ENCODE peak calls at places on chromosomes 13 and 19, in seven cellular contexts. One of them, this sample, is unnamed.

GRCh38 chr19:8174706-8175105 is 25.3 kb upstream of the FBN3 start:
- DNase-seq in stimulated activated CD8-positive, alpha-beta memory T cell treated with anti-CD3 and anti-CD28 coated beads, Interleukin-4, amount 100 ng/mL, for 24 hours: no peak
- DNase-seq in kidney glomerular epithelial cell: peak; percentile 95
- DNase-seq in endothelial cell: no peak
- DNase-seq in stimulated activated CD4-positive, alpha-beta T cell treated with anti-CD3 and anti-CD28 coated beads, TNF-alpha, amount 100 ng/mL, for 4 hours: no peak
- DNase-seq in nephron progenitor cell: no peak
- DNase-seq in AG04449: no peak
- DNase-seq in this sample: peak; percentile 30

GRCh38 chr13:35485451-35485850 is 9.0 kb upstream of the MAB21L1 start:
- DNase-seq in stimulated activated CD8-positive, alpha-beta memory T cell treated with anti-CD3 and anti-CD28 coated beads, Interleukin-4, amount 100 ng/mL, for 24 hours: no peak
- DNase-seq in kidney glomerular epithelial cell: no peak
- DNase-seq in endothelial cell: no peak
- DNase-seq in stimulated activated CD4-positive, alpha-beta T cell treated with anti-CD3 and anti-CD28 coated beads, TNF-alpha, amount 100 ng/mL, for 4 hours: no peak
- DNase-seq in nephron progenitor cell: no peak
- DNase-seq in AG04449: no peak
- DNase-seq in this sample: no peak

GRCh38 chr19:4678881-4679379 is 8.8 kb upstream of the MYDGF start:
- DNase-seq in stimulated activated CD8-positive, alpha-beta memory T cell treated with anti-CD3 and anti-CD28 coated beads, Interleukin-4, amount 100 ng/mL, for 24 hours: no peak
- DNase-seq in kidney glomerular epithelial cell: no peak
- DNase-seq in endothelial cell: peak; percentile 32
- DNase-seq in stimulated activated CD4-positive, alpha-beta T cell treated with anti-CD3 and anti-CD28 coated beads, TNF-alpha, amount 100 ng/mL, for 4 hours: no peak
- DNase-seq in nephron progenitor cell: peak; percentile 73
- DNase-seq in AG04449: no peak
- DNase-seq in this sample: no peak

GRCh38 chr19:41936416-41936850 is 8.2 kb upstream of the ERFL start:
- DNase-seq in stimulated activated CD8-positive, alpha-beta memory T cell treated with anti-CD3 and anti-CD28 coated beads, Interleukin-4, amount 100 ng/mL, for 24 hours: peak; percentile 38
- DNase-seq in kidney glomerular epithelial cell: no peak
- DNase-seq in endothelial cell: no peak
- DNase-seq in stimulated activated CD4-positive, alpha-beta T cell treated with anti-CD3 and anti-CD28 coated beads, TNF-alpha, amount 100 ng/mL, for 4 hours: no peak
- DNase-seq in nephron progenitor cell: no peak
- DNase-seq in AG04449: no peak
- DNase-seq in this sample: no peak

GRCh38 chr13:44158055-44158655 is 215.5 kb upstream of the SERP2 start:
- DNase-seq in stimulated activated CD8-positive, alpha-beta memory T cell treated with anti-CD3 and anti-CD28 coated beads, Interleukin-4, amount 100 ng/mL, for 24 hours: no peak
- DNase-seq in kidney glomerular epithelial cell: no peak
- DNase-seq in endothelial cell: no peak
- DNase-seq in stimulated activated CD4-positive, alpha-beta T cell treated with anti-CD3 and anti-CD28 coated beads, TNF-alpha, amount 100 ng/mL, for 4 hours: no peak
- DNase-seq in nephron progenitor cell: no peak
- DNase-seq in AG04449: no peak
- DNase-seq in this sample: no peak

GRCh38 chr19:41626877-41627276 is at the start of gene CEACAM4:
- DNase-seq in stimulated activated CD8-positive, alpha-beta memory T cell treated with anti-CD3 and anti-CD28 coated beads, Interleukin-4, amount 100 ng/mL, for 24 hours: no peak
- DNase-seq in kidney glomerular epithelial cell: no peak
- DNase-seq in endothelial cell: no peak
- DNase-seq in stimulated activated CD4-positive, alpha-beta T cell treated with anti-CD3 and anti-CD28 coated beads, TNF-alpha, amount 100 ng/mL, for 4 hours: no peak
- DNase-seq in nephron progenitor cell: no peak
- DNase-seq in AG04449: no peak
- DNase-seq in this sample: no peak

GRCh38 chr13:110555601-110556223 is 5.8 kb downstream of the RAB20 start:
- DNase-seq in stimulated activated CD8-positive, alpha-beta memory T cell treated with anti-CD3 and anti-CD28 coated beads, Interleukin-4, amount 100 ng/mL, for 24 hours: no peak
- DNase-seq in kidney glomerular epithelial cell: no peak
- DNase-seq in endothelial cell: no peak
- DNase-seq in stimulated activated CD4-positive, alpha-beta T cell treated with anti-CD3 and anti-CD28 coated beads, TNF-alpha, amount 100 ng/mL, for 4 hours: no peak
- DNase-seq in nephron progenitor cell: no peak
- DNase-seq in AG04449: no peak
- DNase-seq in this sample: no peak

GRCh38 chr19:46515879-46516350 is 20.2 kb upstream of the PNMA8B start:
- DNase-seq in stimulated activated CD8-positive, alpha-beta memory T cell treated with anti-CD3 and anti-CD28 coated beads, Interleukin-4, amount 100 ng/mL, for 24 hours: no peak
- DNase-seq in kidney glomerular epithelial cell: peak; percentile 16
- DNase-seq in endothelial cell: no peak
- DNase-seq in stimulated activated CD4-positive, alpha-beta T cell treated with anti-CD3 and anti-CD28 coated beads, TNF-alpha, amount 100 ng/mL, for 4 hours: no peak
- DNase-seq in nephron progenitor cell: no peak
- DNase-seq in AG04449: no peak
- DNase-seq in this sample: no peak

GRCh38 chr19:1512671-1513491 is at the start of gene ADAMTSL5:
- DNase-seq in stimulated activated CD8-positive, alpha-beta memory T cell treated with anti-CD3 and anti-CD28 coated beads, Interleukin-4, amount 100 ng/mL, for 24 hours: peak; percentile 66
- DNase-seq in kidney glomerular epithelial cell: no peak
- DNase-seq in endothelial cell: no peak
- DNase-seq in stimulated activated CD4-positive, alpha-beta T cell treated with anti-CD3 and anti-CD28 coated beads, TNF-alpha, amount 100 ng/mL, for 4 hours: peak; percentile 42
- DNase-seq in nephron progenitor cell: peak; percentile 51
- DNase-seq in AG04449: no peak
- DNase-seq in this sample: no peak

GRCh38 chr13:73702419-73703071 is 431.7 kb downstream of the KLF12 start:
- DNase-seq in stimulated activated CD8-positive, alpha-beta memory T cell treated with anti-CD3 and anti-CD28 coated beads, Interleukin-4, amount 100 ng/mL, for 24 hours: no peak
- DNase-seq in kidney glomerular epithelial cell: no peak
- DNase-seq in endothelial cell: no peak
- DNase-seq in stimulated activated CD4-positive, alpha-beta T cell treated with anti-CD3 and anti-CD28 coated beads, TNF-alpha, amount 100 ng/mL, for 4 hours: no peak
- DNase-seq in nephron progenitor cell: no peak
- DNase-seq in AG04449: no peak
- DNase-seq in this sample: no peak

GRCh38 chr19:41001243-41001971 is 10.3 kb downstream of the CYP2B6 start:
- DNase-seq in stimulated activated CD8-positive, alpha-beta memory T cell treated with anti-CD3 and anti-CD28 coated beads, Interleukin-4, amount 100 ng/mL, for 24 hours: no peak
- DNase-seq in kidney glomerular epithelial cell: no peak
- DNase-seq in endothelial cell: no peak
- DNase-seq in stimulated activated CD4-positive, alpha-beta T cell treated with anti-CD3 and anti-CD28 coated beads, TNF-alpha, amount 100 ng/mL, for 4 hours: no peak
- DNase-seq in nephron progenitor cell: no peak
- DNase-seq in AG04449: no peak
- DNase-seq in this sample: no peak

GRCh38 chr13:97506511-97506910 is 72.5 kb downstream of the RAP2A start:
- DNase-seq in stimulated activated CD8-positive, alpha-beta memory T cell treated with anti-CD3 and anti-CD28 coated beads, Interleukin-4, amount 100 ng/mL, for 24 hours: no peak
- DNase-seq in kidney glomerular epithelial cell: no peak
- DNase-seq in endothelial cell: no peak
- DNase-seq in stimulated activated CD4-positive, alpha-beta T cell treated with anti-CD3 and anti-CD28 coated beads, TNF-alpha, amount 100 ng/mL, for 4 hours: no peak
- DNase-seq in nephron progenitor cell: no peak
- DNase-seq in AG04449: no peak
- DNase-seq in this sample: no peak

GRCh38 chr19:52741951-52742485 is 7.2 kb upstream of the ZNF611 start:
- DNase-seq in stimulated activated CD8-positive, alpha-beta memory T cell treated with anti-CD3 and anti-CD28 coated beads, Interleukin-4, amount 100 ng/mL, for 24 hours: no peak
- DNase-seq in kidney glomerular epithelial cell: no peak
- DNase-seq in endothelial cell: no peak
- DNase-seq in stimulated activated CD4-positive, alpha-beta T cell treated with anti-CD3 and anti-CD28 coated beads, TNF-alpha, amount 100 ng/mL, for 4 hours: no peak
- DNase-seq in nephron progenitor cell: no peak
- DNase-seq in AG04449: no peak
- DNase-seq in this sample: no peak

GRCh38 chr19:17117250-17117789 is 41.7 kb downstream of the MYO9B start:
- DNase-seq in stimulated activated CD8-positive, alpha-beta memory T cell treated with anti-CD3 and anti-CD28 coated beads, Interleukin-4, amount 100 ng/mL, for 24 hours: no peak
- DNase-seq in kidney glomerular epithelial cell: no peak
- DNase-seq in endothelial cell: no peak
- DNase-seq in stimulated activated CD4-positive, alpha-beta T cell treated with anti-CD3 and anti-CD28 coated beads, TNF-alpha, amount 100 ng/mL, for 4 hours: no peak
- DNase-seq in nephron progenitor cell: no peak
- DNase-seq in AG04449: no peak
- DNase-seq in this sample: no peak

GRCh38 chr19:13004273-13004672 is 9.0 kb downstream of the NFIX start:
- DNase-seq in stimulated activated CD8-positive, alpha-beta memory T cell treated with anti-CD3 and anti-CD28 coated beads, Interleukin-4, amount 100 ng/mL, for 24 hours: no peak
- DNase-seq in kidney glomerular epithelial cell: no peak
- DNase-seq in endothelial cell: no peak
- DNase-seq in stimulated activated CD4-positive, alpha-beta T cell treated with anti-CD3 and anti-CD28 coated beads, TNF-alpha, amount 100 ng/mL, for 4 hours: no peak
- DNase-seq in nephron progenitor cell: no peak
- DNase-seq in AG04449: no peak
- DNase-seq in this sample: no peak

GRCh38 chr19:1671716-1672037 is 19.3 kb upstream of the TCF3 start:
- DNase-seq in stimulated activated CD8-positive, alpha-beta memory T cell treated with anti-CD3 and anti-CD28 coated beads, Interleukin-4, amount 100 ng/mL, for 24 hours: no peak
- DNase-seq in kidney glomerular epithelial cell: no peak
- DNase-seq in endothelial cell: no peak
- DNase-seq in stimulated activated CD4-positive, alpha-beta T cell treated with anti-CD3 and anti-CD28 coated beads, TNF-alpha, amount 100 ng/mL, for 4 hours: no peak
- DNase-seq in nephron progenitor cell: no peak
- DNase-seq in AG04449: no peak
- DNase-seq in this sample: no peak

GRCh38 chr13:80858131-80858530 is 517.2 kb upstream of the SPRY2 start:
- DNase-seq in stimulated activated CD8-positive, alpha-beta memory T cell treated with anti-CD3 and anti-CD28 coated beads, Interleukin-4, amount 100 ng/mL, for 24 hours: no peak
- DNase-seq in kidney glomerular epithelial cell: no peak
- DNase-seq in endothelial cell: no peak
- DNase-seq in stimulated activated CD4-positive, alpha-beta T cell treated with anti-CD3 and anti-CD28 coated beads, TNF-alpha, amount 100 ng/mL, for 4 hours: no peak
- DNase-seq in nephron progenitor cell: no peak
- DNase-seq in AG04449: no peak
- DNase-seq in this sample: no peak

GRCh38 chr19:16161848-16162247 is 11.5 kb downstream of the CIB3 start:
- DNase-seq in stimulated activated CD8-positive, alpha-beta memory T cell treated with anti-CD3 and anti-CD28 coated beads, Interleukin-4, amount 100 ng/mL, for 24 hours: no peak
- DNase-seq in kidney glomerular epithelial cell: no peak
- DNase-seq in endothelial cell: no peak
- DNase-seq in stimulated activated CD4-positive, alpha-beta T cell treated with anti-CD3 and anti-CD28 coated beads, TNF-alpha, amount 100 ng/mL, for 4 hours: no peak
- DNase-seq in nephron progenitor cell: no peak
- DNase-seq in AG04449: no peak
- DNase-seq in this sample: no peak

GRCh38 chr19:1489463-1489971 is 633 bp downstream of the PCSK4 start:
- DNase-seq in stimulated activated CD8-positive, alpha-beta memory T cell treated with anti-CD3 and anti-CD28 coated beads, Interleukin-4, amount 100 ng/mL, for 24 hours: no peak
- DNase-seq in kidney glomerular epithelial cell: no peak
- DNase-seq in endothelial cell: no peak
- DNase-seq in stimulated activated CD4-positive, alpha-beta T cell treated with anti-CD3 and anti-CD28 coated beads, TNF-alpha, amount 100 ng/mL, for 4 hours: no peak
- DNase-seq in nephron progenitor cell: no peak
- DNase-seq in AG04449: no peak
- DNase-seq in this sample: no peak

GRCh38 chr13:23660249-23660648 is 90.0 kb downstream of the TNFRSF19 start:
- DNase-seq in stimulated activated CD8-positive, alpha-beta memory T cell treated with anti-CD3 and anti-CD28 coated beads, Interleukin-4, amount 100 ng/mL, for 24 hours: no peak
- DNase-seq in kidney glomerular epithelial cell: no peak
- DNase-seq in endothelial cell: no peak
- DNase-seq in stimulated activated CD4-positive, alpha-beta T cell treated with anti-CD3 and anti-CD28 coated beads, TNF-alpha, amount 100 ng/mL, for 4 hours: no peak
- DNase-seq in nephron progenitor cell: no peak
- DNase-seq in AG04449: no peak
- DNase-seq in this sample: no peak

GRCh38 chr19:11986754-11987153 is 21.9 kb downstream of the ZNF763 start:
- DNase-seq in stimulated activated CD8-positive, alpha-beta memory T cell treated with anti-CD3 and anti-CD28 coated beads, Interleukin-4, amount 100 ng/mL, for 24 hours: no peak
- DNase-seq in kidney glomerular epithelial cell: no peak
- DNase-seq in endothelial cell: no peak
- DNase-seq in stimulated activated CD4-positive, alpha-beta T cell treated with anti-CD3 and anti-CD28 coated beads, TNF-alpha, amount 100 ng/mL, for 4 hours: no peak
- DNase-seq in nephron progenitor cell: no peak
- DNase-seq in AG04449: no peak
- DNase-seq in this sample: no peak

GRCh38 chr13:27975579-27976361 is 6.7 kb upstream of the CDX2 start:
- DNase-seq in stimulated activated CD8-positive, alpha-beta memory T cell treated with anti-CD3 and anti-CD28 coated beads, Interleukin-4, amount 100 ng/mL, for 24 hours: no peak
- DNase-seq in kidney glomerular epithelial cell: no peak
- DNase-seq in endothelial cell: no peak
- DNase-seq in stimulated activated CD4-positive, alpha-beta T cell treated with anti-CD3 and anti-CD28 coated beads, TNF-alpha, amount 100 ng/mL, for 4 hours: no peak
- DNase-seq in nephron progenitor cell: peak; percentile 50
- DNase-seq in AG04449: no peak
- DNase-seq in this sample: no peak

GRCh38 chr19:6108721-6109633 is 1.3 kb downstream of the RFX2 start:
- DNase-seq in stimulated activated CD8-positive, alpha-beta memory T cell treated with anti-CD3 and anti-CD28 coated beads, Interleukin-4, amount 100 ng/mL, for 24 hours: peak; percentile 40
- DNase-seq in kidney glomerular epithelial cell: peak; percentile 19
- DNase-seq in endothelial cell: peak; percentile 20
- DNase-seq in stimulated activated CD4-positive, alpha-beta T cell treated with anti-CD3 and anti-CD28 coated beads, TNF-alpha, amount 100 ng/mL, for 4 hours: peak; percentile 64
- DNase-seq in nephron progenitor cell: peak; percentile 41
- DNase-seq in AG04449: no peak
- DNase-seq in this sample: peak; percentile 68

GRCh38 chr13:43374621-43375020 is 351.2 kb downstream of the DNAJC15 start:
- DNase-seq in stimulated activated CD8-positive, alpha-beta memory T cell treated with anti-CD3 and anti-CD28 coated beads, Interleukin-4, amount 100 ng/mL, for 24 hours: no peak
- DNase-seq in kidney glomerular epithelial cell: no peak
- DNase-seq in endothelial cell: no peak
- DNase-seq in stimulated activated CD4-positive, alpha-beta T cell treated with anti-CD3 and anti-CD28 coated beads, TNF-alpha, amount 100 ng/mL, for 4 hours: no peak
- DNase-seq in nephron progenitor cell: no peak
- DNase-seq in AG04449: no peak
- DNase-seq in this sample: no peak

GRCh38 chr19:50300814-50301606 is 28.2 kb downstream of the KCNC3 start:
- DNase-seq in stimulated activated CD8-positive, alpha-beta memory T cell treated with anti-CD3 and anti-CD28 coated beads, Interleukin-4, amount 100 ng/mL, for 24 hours: no peak
- DNase-seq in kidney glomerular epithelial cell: peak; percentile 30
- DNase-seq in endothelial cell: no peak
- DNase-seq in stimulated activated CD4-positive, alpha-beta T cell treated with anti-CD3 and anti-CD28 coated beads, TNF-alpha, amount 100 ng/mL, for 4 hours: no peak
- DNase-seq in nephron progenitor cell: no peak
- DNase-seq in AG04449: peak; percentile 12
- DNase-seq in this sample: no peak

GRCh38 chr19:11510444-11510843 is 4.8 kb upstream of the ZNF653 start:
- DNase-seq in stimulated activated CD8-positive, alpha-beta memory T cell treated with anti-CD3 and anti-CD28 coated beads, Interleukin-4, amount 100 ng/mL, for 24 hours: no peak
- DNase-seq in kidney glomerular epithelial cell: no peak
- DNase-seq in endothelial cell: no peak
- DNase-seq in stimulated activated CD4-positive, alpha-beta T cell treated with anti-CD3 and anti-CD28 coated beads, TNF-alpha, amount 100 ng/mL, for 4 hours: no peak
- DNase-seq in nephron progenitor cell: no peak
- DNase-seq in AG04449: no peak
- DNase-seq in this sample: no peak

GRCh38 chr19:48837081-48837524 is 812 bp upstream of the HSD17B14 start:
- DNase-seq in stimulated activated CD8-positive, alpha-beta memory T cell treated with anti-CD3 and anti-CD28 coated beads, Interleukin-4, amount 100 ng/mL, for 24 hours: peak; percentile 78
- DNase-seq in kidney glomerular epithelial cell: no peak
- DNase-seq in endothelial cell: peak; percentile 92
- DNase-seq in stimulated activated CD4-positive, alpha-beta T cell treated with anti-CD3 and anti-CD28 coated beads, TNF-alpha, amount 100 ng/mL, for 4 hours: peak; percentile 36
- DNase-seq in nephron progenitor cell: peak; percentile 91
- DNase-seq in AG04449: no peak
- DNase-seq in this sample: peak; percentile 65

This sample was measured in breast epithelium.